ENCODE peak calls at places on chromosomes 6 and 20, in six cellular contexts. One of them, this sample, is unnamed.

GRCh38 chr6:112663705-112664104 is 316.6 kb downstream of the RFPL4B start:
- DNase-seq in K562: no peak
- DNase-seq in uterus: no peak
- DNase-seq in upper lobe of left lung: no peak
- DNase-seq in vagina: no peak
- DNase-seq in A549: no peak
- DNase-seq in this sample: no peak

GRCh38 chr20:44582321-44583025 is at the start of gene PKIG:
- DNase-seq in A549: no peak
- DNase-seq in uterus: peak; percentile 55
- DNase-seq in vagina: no peak
- DNase-seq in upper lobe of left lung: no peak
- DNase-seq in K562: no peak
- DNase-seq in this sample: no peak

GRCh38 chr6:134145786-134146185 is 93.4 kb upstream of the SLC2A12 start:
- DNase-seq in vagina: no peak
- DNase-seq in K562: no peak
- DNase-seq in A549: no peak
- DNase-seq in upper lobe of left lung: no peak
- DNase-seq in uterus: no peak
- DNase-seq in this sample: no peak

GRCh38 chr6:125363010-125363359 is 61.2 kb upstream of the HDDC2 start:
- DNase-seq in vagina: no peak
- DNase-seq in upper lobe of left lung: no peak
- DNase-seq in A549: no peak
- DNase-seq in K562: no peak
- DNase-seq in uterus: no peak
- DNase-seq in this sample: no peak

GRCh38 chr20:58069207-58069606 is 159.2 kb downstream of the ANKRD60 start:
- DNase-seq in vagina: no peak
- DNase-seq in A549: no peak
- DNase-seq in K562: no peak
- DNase-seq in uterus: no peak
- DNase-seq in upper lobe of left lung: no peak
- DNase-seq in this sample: no peak

GRCh38 chr6:34425132-34425497 is 754 bp downstream of the RPS10 start:
- DNase-seq in upper lobe of left lung: no peak
- DNase-seq in uterus: no peak
- DNase-seq in A549: no peak
- DNase-seq in vagina: no peak
- DNase-seq in K562: no peak
- DNase-seq in this sample: no peak

GRCh38 chr6:76166297-76166696 is 93.8 kb upstream of the IMPG1 start:
- DNase-seq in vagina: no peak
- DNase-seq in upper lobe of left lung: no peak
- DNase-seq in A549: no peak
- DNase-seq in uterus: no peak
- DNase-seq in K562: no peak
- DNase-seq in this sample: no peak

GRCh38 chr20:881051-881820 is 34.9 kb downstream of the ANGPT4 start:
- DNase-seq in A549: peak; percentile 59
- DNase-seq in upper lobe of left lung: peak; percentile 34
- DNase-seq in vagina: no peak
- DNase-seq in uterus: no peak
- DNase-seq in K562: no peak
- DNase-seq in this sample: no peak

GRCh38 chr20:35821807-35822242 is 50.0 kb downstream of the PHF20 start:
- DNase-seq in K562: no peak
- DNase-seq in upper lobe of left lung: no peak
- DNase-seq in uterus: no peak
- DNase-seq in A549: no peak
- DNase-seq in vagina: no peak
- DNase-seq in this sample: no peak

GRCh38 chr6:11043961-11044711 is at the start of gene ELOVL2:
- DNase-seq in K562: peak; percentile 96
- DNase-seq in uterus: no peak
- DNase-seq in vagina: no peak
- DNase-seq in A549: peak; percentile 40
- DNase-seq in upper lobe of left lung: no peak
- DNase-seq in this sample: no peak

GRCh38 chr6:13776602-13777001 is 37.8 kb downstream of the MCUR1 start:
- DNase-seq in vagina: no peak
- DNase-seq in upper lobe of left lung: no peak
- DNase-seq in A549: no peak
- DNase-seq in K562: no peak
- DNase-seq in uterus: no peak
- DNase-seq in this sample: no peak

GRCh38 chr6:7975764-7976146 is 65.2 kb upstream of the TXNDC5 start:
- DNase-seq in K562: no peak
- DNase-seq in upper lobe of left lung: no peak
- DNase-seq in vagina: no peak
- DNase-seq in A549: no peak
- DNase-seq in uterus: no peak
- DNase-seq in this sample: no peak

GRCh38 chr6:7973603-7974002 is 63.0 kb upstream of the TXNDC5 start:
- DNase-seq in A549: no peak
- DNase-seq in uterus: no peak
- DNase-seq in vagina: no peak
- DNase-seq in upper lobe of left lung: no peak
- DNase-seq in K562: no peak
- DNase-seq in this sample: no peak

GRCh38 chr6:7974553-7974931 is 64.0 kb upstream of the TXNDC5 start:
- DNase-seq in vagina: no peak
- DNase-seq in K562: no peak
- DNase-seq in A549: no peak
- DNase-seq in uterus: no peak
- DNase-seq in upper lobe of left lung: no peak
- DNase-seq in this sample: no peak

GRCh38 chr6:7976485-7977010 is 66.0 kb upstream of the TXNDC5 start:
- DNase-seq in A549: no peak
- DNase-seq in K562: no peak
- DNase-seq in vagina: no peak
- DNase-seq in upper lobe of left lung: no peak
- DNase-seq in uterus: no peak
- DNase-seq in this sample: no peak

DNA sequence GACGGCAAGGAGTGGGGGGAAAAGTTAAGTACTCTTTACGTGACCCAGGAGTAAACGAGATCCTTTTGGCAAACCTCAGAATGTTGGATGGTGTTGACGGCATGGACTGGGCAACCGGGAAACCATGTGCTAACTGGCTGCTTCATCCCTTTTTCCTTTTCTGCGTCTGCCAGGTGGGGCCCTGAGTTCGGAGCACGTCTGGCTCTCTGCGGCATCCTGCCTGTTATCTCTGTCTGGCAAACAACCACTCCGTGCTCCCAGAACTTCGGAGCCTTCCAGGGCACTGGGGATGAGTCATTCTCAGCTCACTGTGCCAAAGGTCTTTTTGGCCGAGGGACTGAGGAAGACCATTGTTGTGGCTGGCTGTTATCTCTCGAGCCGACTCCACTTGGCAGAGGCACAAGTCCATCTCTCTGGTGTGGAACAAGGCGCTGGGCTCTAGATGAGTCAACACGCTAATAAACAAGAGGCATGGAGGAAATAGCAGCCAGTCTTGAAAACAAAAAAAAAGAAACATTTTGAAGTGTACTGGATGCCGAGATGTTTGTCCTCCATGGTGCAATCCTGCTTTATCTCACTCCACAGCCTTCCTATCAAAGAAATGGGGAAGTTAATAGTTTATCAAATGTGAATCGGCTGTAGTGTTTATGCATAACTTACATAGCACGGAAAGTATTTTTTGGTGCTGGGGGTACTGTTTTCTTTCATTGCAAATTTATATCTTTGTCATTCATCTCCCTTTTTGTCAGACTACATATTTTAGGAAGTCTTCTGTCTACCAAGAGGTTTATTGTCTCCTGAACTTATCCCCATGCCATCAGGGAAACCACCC is 64.6 kb upstream of the TXNDC5 start:
- DNase-seq in K562: peak; percentile 73
- DNase-seq in A549: peak; percentile 65
- DNase-seq in uterus: peak; percentile 86
- DNase-seq in vagina: no peak
- DNase-seq in upper lobe of left lung: peak; percentile 63
- DNase-seq in this sample: no peak
- TF ChIP-seq POLR2A in K562: no peak
- TF ChIP-seq POLR2A in A549: no peak
- TF ChIP-seq POLR2A in uterus: no peak
- TF ChIP-seq POLR2A in vagina: no peak
- TF ChIP-seq POLR2A in upper lobe of left lung: no peak
- TF ChIP-seq POLR2A in this sample: no peak

GRCh38 chr6:326896-327537 is 34.7 kb downstream of the DUSP22 start:
- DNase-seq in A549: no peak
- DNase-seq in uterus: no peak
- DNase-seq in upper lobe of left lung: peak; percentile 21
- DNase-seq in vagina: no peak
- DNase-seq in K562: no peak
- DNase-seq in this sample: no peak
- TF ChIP-seq POLR2A in A549: no peak
- TF ChIP-seq POLR2A in uterus: no peak
- TF ChIP-seq POLR2A in upper lobe of left lung: no peak
- TF ChIP-seq POLR2A in vagina: no peak
- TF ChIP-seq POLR2A in K562: no peak
- TF ChIP-seq POLR2A in this sample: no peak

GRCh38 chr6:403659-404655 is 12.4 kb downstream of the IRF4 start:
- DNase-seq in A549: no peak
- DNase-seq in vagina: no peak
- DNase-seq in K562: no peak
- DNase-seq in uterus: no peak
- DNase-seq in upper lobe of left lung: no peak
- DNase-seq in this sample: no peak
- TF ChIP-seq POLR2A in A549: no peak
- TF ChIP-seq POLR2A in vagina: no peak
- TF ChIP-seq POLR2A in K562: no peak
- TF ChIP-seq POLR2A in uterus: no peak
- TF ChIP-seq POLR2A in upper lobe of left lung: no peak
- TF ChIP-seq POLR2A in this sample: no peak

GRCh38 chr20:23366384-23366783 is 4.4 kb downstream of the GZF1 start:
- DNase-seq in vagina: no peak
- DNase-seq in K562: no peak
- DNase-seq in A549: no peak
- DNase-seq in upper lobe of left lung: no peak
- DNase-seq in uterus: no peak
- DNase-seq in this sample: no peak

GRCh38 chr20:23368316-23369110 is 6.5 kb downstream of the GZF1 start:
- DNase-seq in K562: no peak
- DNase-seq in uterus: no peak
- DNase-seq in vagina: no peak
- DNase-seq in A549: no peak
- DNase-seq in upper lobe of left lung: no peak
- DNase-seq in this sample: no peak

GRCh38 chr20:23363257-23363649 is 1.3 kb downstream of the GZF1 start:
- DNase-seq in upper lobe of left lung: no peak
- DNase-seq in uterus: no peak
- DNase-seq in vagina: no peak
- DNase-seq in K562: no peak
- DNase-seq in A549: no peak
- DNase-seq in this sample: no peak

GRCh38 chr20:23367770-23368169 is 5.8 kb downstream of the GZF1 start:
- DNase-seq in vagina: no peak
- DNase-seq in A549: no peak
- DNase-seq in uterus: no peak
- DNase-seq in upper lobe of left lung: no peak
- DNase-seq in K562: no peak
- DNase-seq in this sample: no peak

DNA sequence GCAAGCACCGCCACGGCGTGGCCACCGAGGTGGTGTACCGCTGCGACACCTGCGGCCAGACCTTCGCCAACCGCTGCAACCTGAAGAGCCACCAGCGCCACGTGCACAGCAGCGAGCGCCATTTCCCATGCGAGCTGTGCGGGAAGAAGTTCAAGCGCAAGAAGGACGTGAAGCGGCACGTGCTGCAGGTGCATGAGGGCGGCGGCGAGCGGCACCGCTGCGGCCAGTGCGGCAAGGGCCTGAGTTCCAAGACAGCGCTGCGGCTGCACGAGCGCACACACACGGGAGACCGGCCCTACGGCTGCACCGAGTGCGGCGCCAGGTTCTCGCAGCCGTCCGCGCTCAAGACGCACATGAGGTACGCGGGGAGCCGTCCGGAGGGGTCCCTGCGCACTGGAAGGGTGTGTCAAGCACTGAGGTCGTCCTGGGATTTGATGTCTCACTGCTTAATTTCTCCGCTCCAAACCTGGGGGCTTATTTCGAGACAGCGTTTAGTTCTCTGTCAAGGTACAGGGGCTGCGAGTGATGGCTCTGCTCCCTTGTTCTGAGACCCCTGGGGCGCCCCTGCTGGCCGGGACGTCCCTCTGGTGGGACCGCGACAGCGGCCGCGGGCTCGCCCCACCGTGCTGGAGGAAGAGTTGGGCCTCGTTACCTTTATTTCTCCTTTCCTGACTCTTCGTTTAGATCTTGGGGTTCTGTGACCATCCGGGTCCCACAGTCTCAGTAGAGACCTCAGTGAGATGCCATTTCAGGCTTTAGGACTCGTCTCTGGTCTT is 3.6 kb downstream of the GZF1 start:
- DNase-seq in uterus: no peak
- DNase-seq in K562: no peak
- DNase-seq in vagina: no peak
- DNase-seq in upper lobe of left lung: no peak
- DNase-seq in A549: no peak
- DNase-seq in this sample: no peak
- TF ChIP-seq POLR2A in uterus: no peak
- TF ChIP-seq POLR2A in K562: no peak
- TF ChIP-seq POLR2A in vagina: no peak
- TF ChIP-seq POLR2A in upper lobe of left lung: no peak
- TF ChIP-seq POLR2A in A549: no peak
- TF ChIP-seq POLR2A in this sample: no peak

GRCh38 chr6:63582579-63583231 is 10.4 kb downstream of the LOC128125822 start:
- DNase-seq in A549: no peak
- DNase-seq in vagina: no peak
- DNase-seq in uterus: no peak
- DNase-seq in upper lobe of left lung: no peak
- DNase-seq in K562: no peak
- DNase-seq in this sample: no peak
- TF ChIP-seq POLR2A in A549: no peak
- TF ChIP-seq POLR2A in vagina: no peak
- TF ChIP-seq POLR2A in uterus: no peak
- TF ChIP-seq POLR2A in upper lobe of left lung: no peak
- TF ChIP-seq POLR2A in K562: no peak
- TF ChIP-seq POLR2A in this sample: no peak

DNA sequence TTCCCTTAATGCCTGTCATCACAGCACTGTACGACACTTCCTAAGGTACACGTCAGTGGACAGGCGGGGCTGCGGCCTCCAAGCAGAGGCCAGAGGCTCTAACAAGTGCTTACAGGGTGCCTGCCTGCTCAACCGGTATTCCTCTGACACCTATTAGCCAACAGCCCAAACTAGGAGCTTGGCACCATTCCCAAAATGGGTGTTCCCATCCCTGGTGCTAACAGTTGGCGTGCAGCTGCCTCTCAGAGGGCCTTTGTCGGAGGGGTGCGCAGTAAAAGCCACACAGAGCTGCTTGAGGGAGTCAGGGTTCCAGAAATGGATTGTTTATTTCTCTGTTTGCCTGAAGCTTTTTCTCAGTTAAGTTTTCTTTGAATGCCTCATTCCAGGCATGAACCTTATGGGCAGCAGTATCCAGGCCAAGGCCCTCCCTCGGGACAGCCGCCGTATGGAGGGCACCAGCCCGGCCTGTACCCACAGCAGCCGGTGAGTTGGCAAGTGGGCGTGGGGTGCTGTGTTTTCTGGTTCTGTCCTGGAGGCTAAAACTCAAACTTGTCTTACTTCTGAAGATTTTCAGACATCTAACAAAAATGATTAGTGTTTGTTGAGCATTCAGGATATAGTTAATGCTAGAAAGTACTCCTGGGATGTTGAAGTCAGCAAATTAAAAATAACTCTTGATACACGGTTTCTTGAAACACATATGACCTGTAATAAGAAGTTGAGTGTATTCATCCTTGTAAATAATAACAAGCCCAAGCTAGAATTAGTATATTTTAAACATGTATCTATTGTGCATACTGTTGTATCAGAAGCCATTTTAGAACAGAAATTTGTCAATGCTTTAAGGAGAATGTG is 124.7 kb downstream of the TMEM242 start:
- DNase-seq in K562: no peak
- DNase-seq in vagina: no peak
- DNase-seq in upper lobe of left lung: peak; percentile 95
- DNase-seq in A549: no peak
- DNase-seq in uterus: no peak
- DNase-seq in this sample: no peak
- TF ChIP-seq POLR2A in K562: no peak
- TF ChIP-seq POLR2A in vagina: no peak
- TF ChIP-seq POLR2A in upper lobe of left lung: no peak
- TF ChIP-seq POLR2A in A549: no peak
- TF ChIP-seq POLR2A in uterus: no peak
- TF ChIP-seq POLR2A in this sample: no peak

This sample was measured in esophagus squamous epithelium.